ENCODE peak calls at places on chromosomes 13 and 19, in six cellular contexts. W, T, J, G, E and S are unnamed samples. For H3K4me1, the result is how much of the 10 kb centered on the place peaks cover.

GRCh38 chr19:16336571-16336970 is 11.9 kb downstream of the KLF2 start:
- DNase-seq in W (no peak), T (peak), J (peak), G (no peak), E (no peak), S (no peak)

GRCh38 chr19:4233282-4233853 is 4.0 kb downstream of the EBI3 start:
- DNase-seq in W (peak), T (peak), J (no peak), G (peak), E (peak), S (peak)

GRCh38 chr13:68047889-68048288 is 817.8 kb upstream of the PCDH9 start:
- DNase-seq in W (no peak), T (no peak), J (no peak), G (no peak), E (no peak), S (no peak)

GRCh38 chr13:76884167-76884566 is 2.0 kb downstream of the KCTD12 start:
- DNase-seq in W (peak), T (no peak), J (no peak), G (no peak), E (no peak), S (peak)

GRCh38 chr19:2041686-2042484 is 9.2 kb downstream of the MKNK2 start:
- DNase-seq in W (peak), T (peak), J (peak), G (peak), E (peak), S (peak)

GRCh38 chr19:35784401-35785086 is 9.2 kb downstream of the ARHGAP33 start:
- DNase-seq in W (no peak), T (no peak), J (no peak), G (peak), E (no peak), S (no peak)

GRCh38 chr19:50427318-50427925 is 5.3 kb upstream of the MYBPC2 start:
- DNase-seq in W (no peak), T (no peak), J (no peak), G (no peak), E (no peak), S (no peak)

GRCh38 chr19:623175-623916 is 10.0 kb downstream of the POLRMT start:
- DNase-seq in W (no peak), T (no peak), J (no peak), G (no peak), E (no peak), S (no peak)

GRCh38 chr13:97437729-97438128 is 3.8 kb downstream of the RAP2A start:
- DNase-seq in W (no peak), T (no peak), J (no peak), G (no peak), E (no peak), S (no peak)

GRCh38 chr13:71863249-71863648 is 3.8 kb downstream of the DACH1 start:
- DNase-seq in W (no peak), T (no peak), J (no peak), G (no peak), E (no peak), S (no peak)

GRCh38 chr13:111866731-111867245 is 200.2 kb upstream of the SOX1 start:
- DNase-seq in W (no peak), T (no peak), J (no peak), G (no peak), E (no peak), S (no peak)

GRCh38 chr19:53549354-53549753 is 11.4 kb downstream of the ZNF331 start:
- DNase-seq in W (no peak), T (peak), J (peak), G (no peak), E (no peak), S (no peak)

GRCh38 chr19:45451181-45451849 is 16.5 kb upstream of the FOSB start:
- DNase-seq in W (peak), T (peak), J (peak), G (no peak), E (peak), S (peak)

GRCh38 chr19:6313398-6313969 is 19.9 kb downstream of the ACER1 start:
- DNase-seq in W (no peak), T (no peak), J (no peak), G (no peak), E (no peak), S (no peak)

GRCh38 chr13:32734511-32734910 is 148.3 kb downstream of the PDS5B start:
- DNase-seq in W (no peak), T (peak), J (peak), G (no peak), E (no peak), S (no peak)

GRCh38 chr13:104295537-104295936 is 1229.3 kb upstream of the SLC10A2 start:
- DNase-seq in W (no peak), T (no peak), J (no peak), G (no peak), E (no peak), S (no peak)

GRCh38 chr19:57978586-57979289 is 4.4 kb upstream of the C19orf18 start:
- DNase-seq in W (no peak), T (no peak), J (no peak), G (no peak), E (no peak), S (no peak)

DNA sequence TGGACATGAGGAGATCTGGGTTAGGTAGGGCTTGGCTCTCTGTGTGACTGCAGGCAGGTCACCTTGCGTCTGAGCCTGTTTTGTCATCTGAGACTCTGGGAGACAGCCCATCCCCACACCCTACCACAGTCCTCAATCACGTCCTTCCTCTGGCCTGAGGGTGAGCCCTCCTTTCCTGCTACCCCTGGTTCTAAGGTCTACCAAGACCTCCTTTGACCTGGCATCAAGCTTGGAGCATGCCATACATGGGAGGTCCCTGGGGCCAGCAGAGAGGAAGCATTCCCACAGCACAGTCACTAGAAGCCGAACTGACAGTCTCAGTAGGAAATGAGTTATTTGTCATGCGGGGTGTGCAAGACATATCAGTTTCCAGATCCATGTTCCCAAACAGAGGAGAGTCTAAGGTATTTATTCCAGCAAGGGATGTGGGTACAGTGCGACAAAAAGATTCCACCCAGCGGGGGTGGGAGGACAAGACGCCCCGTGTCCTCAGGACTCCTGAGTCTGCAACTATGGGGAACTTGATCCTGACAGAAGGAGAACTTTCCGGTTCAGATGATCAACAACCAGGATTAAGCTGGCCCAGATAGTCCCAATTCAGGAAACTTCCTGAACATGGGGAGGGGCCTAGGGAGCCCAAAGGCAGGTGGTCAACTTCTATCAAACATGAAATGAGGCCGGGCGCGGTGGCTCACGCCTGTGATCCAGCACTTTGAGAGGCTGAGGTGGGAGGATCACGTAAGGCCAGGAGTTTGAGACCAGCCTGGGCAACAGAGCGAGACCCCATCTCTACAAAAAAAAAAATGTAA is 9.5 kb downstream of the ARRDC2 start:
- DNase-seq in W (peak), T (no peak), J (no peak), G (no peak), E (no peak), S (no peak)
- H3K4me1 ChIP-seq in W (half or more), T (under half), J (under half), G (under half), E (under half), S (under half)

DNA sequence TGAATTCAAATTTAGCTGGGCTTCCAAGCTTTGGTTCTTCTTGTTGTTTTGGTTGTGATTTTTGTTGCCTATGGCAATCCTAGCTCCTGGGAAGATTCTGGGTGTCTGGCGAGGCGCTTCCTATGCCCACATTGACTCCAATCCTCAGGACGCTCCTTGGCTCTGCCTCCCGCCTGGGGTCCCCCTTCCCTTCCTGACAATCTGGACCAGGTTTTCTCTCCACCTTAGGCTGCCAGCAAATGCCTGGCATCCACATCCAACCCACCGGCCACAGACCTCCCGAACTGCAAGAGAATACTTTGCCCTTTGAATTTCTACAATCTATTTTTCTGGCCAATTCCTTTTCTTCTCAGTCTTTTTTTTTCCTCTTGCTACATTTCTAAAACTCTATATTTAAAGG is 186.9 kb upstream of the UBL3 start:
- DNase-seq in W (no peak), T (no peak), J (no peak), G (peak), E (no peak), S (no peak)
- TF ChIP-seq CTCF in W (no peak), T (no peak), J (no peak), G (no peak), E (no peak), S (no peak)

GRCh38 chr19:11155373-11156120 is at the start of gene SPC24:
- DNase-seq in W (peak), T (peak), J (peak), G (peak), E (peak), S (peak)

GRCh38 chr19:11164278-11164677 is 8.7 kb upstream of the SPC24 start:
- DNase-seq in W (no peak), T (no peak), J (no peak), G (no peak), E (no peak), S (no peak)

GRCh38 chr19:11160119-11160768 is 4.7 kb upstream of the SPC24 start:
- DNase-seq in W (no peak), T (peak), J (peak), G (no peak), E (no peak), S (no peak)

GRCh38 chr19:11154683-11155047 is 917 bp downstream of the SPC24 start:
- DNase-seq in W (no peak), T (no peak), J (no peak), G (no peak), E (no peak), S (no peak)

DNA sequence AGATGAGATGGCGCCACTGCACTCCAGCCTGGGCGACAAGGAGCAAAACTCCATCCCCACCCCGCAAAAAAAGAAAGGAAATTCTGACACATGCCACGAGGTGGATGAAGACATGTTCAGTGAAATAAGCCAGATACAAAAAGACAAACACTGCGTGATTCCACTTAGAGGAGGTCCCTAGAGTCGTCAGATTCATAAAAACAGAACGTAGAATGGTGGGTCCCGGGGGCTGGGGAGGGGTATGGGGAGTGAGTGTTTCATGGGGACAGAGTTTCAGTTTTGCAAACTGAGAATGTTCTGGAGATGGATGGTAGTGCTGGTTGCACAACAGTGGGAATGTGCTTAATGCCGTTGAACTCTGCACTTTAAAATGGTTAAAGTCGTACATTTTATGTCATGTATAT is 4.0 kb upstream of the SPC24 start:
- DNase-seq in W (peak), T (peak), J (no peak), G (no peak), E (no peak), S (no peak)
- H3K4me1 ChIP-seq in W (under half), T (under half), J (under half), G (under half), E (under half), S (under half)

DNA sequence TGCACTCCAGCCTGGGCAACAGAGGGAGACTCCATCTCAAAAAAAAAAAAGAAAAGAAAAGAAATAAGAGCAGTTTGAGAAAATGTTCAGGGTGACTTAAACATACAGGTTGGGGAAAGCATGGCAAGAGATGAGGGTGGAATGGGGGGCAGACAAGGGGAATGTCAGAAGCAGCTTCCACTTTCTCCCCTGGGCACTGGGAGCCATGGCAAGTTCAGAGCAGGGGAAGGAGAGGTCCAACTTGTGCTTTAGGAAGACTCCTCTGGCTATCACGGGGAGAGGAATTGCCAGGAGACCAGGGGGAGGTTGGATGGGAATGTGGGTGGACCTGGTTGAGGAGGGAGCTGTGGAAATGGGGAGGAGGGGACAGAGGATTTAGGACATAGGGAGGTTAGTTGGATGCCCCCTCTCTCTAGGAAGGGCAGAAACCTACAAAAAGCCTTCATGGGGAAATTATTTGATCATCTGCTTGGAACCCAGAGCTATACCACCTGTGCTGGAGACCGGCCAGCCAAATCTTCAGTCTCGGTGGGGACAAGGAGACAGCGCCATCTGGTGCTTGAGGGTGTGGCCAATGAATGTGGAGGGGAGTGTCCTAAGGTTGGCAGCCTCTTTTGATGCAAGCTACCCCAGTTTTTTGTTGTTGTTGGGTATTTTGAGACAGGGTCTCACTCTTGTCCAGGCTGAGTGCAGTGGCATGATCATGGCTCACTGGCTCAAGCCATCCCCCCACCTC is 7.3 kb upstream of the STRN4 start:
- DNase-seq in W (peak), T (no peak), J (no peak), G (peak), E (peak), S (peak)
- TF ChIP-seq CTCF in W (peak), T (peak), J (peak), G (peak), E (peak), S (peak)

GRCh38 chr19:14553939-14554243 is 18.0 kb downstream of the NDUFB7 start:
- DNase-seq in W (no peak), T (no peak), J (no peak), G (no peak), E (no peak), S (no peak)
- H3K4me1 ChIP-seq in W (half or more), T (under half), J (under half), G (under half), E (under half), S (under half)

GRCh38 chr19:15250635-15250993 is 18.4 kb upstream of the EPHX3 start:
- DNase-seq in W (no peak), T (no peak), J (peak), G (no peak), E (no peak), S (no peak)

GRCh38 chr19:15252398-15253018 is 20.3 kb upstream of the EPHX3 start:
- DNase-seq in W (no peak), T (peak), J (peak), G (peak), E (no peak), S (no peak)

GRCh38 chr19:15251010-15251748 is 18.9 kb upstream of the EPHX3 start:
- DNase-seq in W (peak), T (peak), J (peak), G (no peak), E (no peak), S (no peak)

GRCh38 chr19:15253076-15253475 is 20.8 kb upstream of the EPHX3 start:
- DNase-seq in W (no peak), T (no peak), J (no peak), G (no peak), E (no peak), S (no peak)

GRCh38 chr19:15251749-15252397 is 19.6 kb upstream of the EPHX3 start:
- DNase-seq in W (peak), T (peak), J (peak), G (peak), E (no peak), S (peak)
- TF ChIP-seq CTCF in W (peak), T (peak), J (peak), G (peak), E (no peak), S (no peak)

DNA sequence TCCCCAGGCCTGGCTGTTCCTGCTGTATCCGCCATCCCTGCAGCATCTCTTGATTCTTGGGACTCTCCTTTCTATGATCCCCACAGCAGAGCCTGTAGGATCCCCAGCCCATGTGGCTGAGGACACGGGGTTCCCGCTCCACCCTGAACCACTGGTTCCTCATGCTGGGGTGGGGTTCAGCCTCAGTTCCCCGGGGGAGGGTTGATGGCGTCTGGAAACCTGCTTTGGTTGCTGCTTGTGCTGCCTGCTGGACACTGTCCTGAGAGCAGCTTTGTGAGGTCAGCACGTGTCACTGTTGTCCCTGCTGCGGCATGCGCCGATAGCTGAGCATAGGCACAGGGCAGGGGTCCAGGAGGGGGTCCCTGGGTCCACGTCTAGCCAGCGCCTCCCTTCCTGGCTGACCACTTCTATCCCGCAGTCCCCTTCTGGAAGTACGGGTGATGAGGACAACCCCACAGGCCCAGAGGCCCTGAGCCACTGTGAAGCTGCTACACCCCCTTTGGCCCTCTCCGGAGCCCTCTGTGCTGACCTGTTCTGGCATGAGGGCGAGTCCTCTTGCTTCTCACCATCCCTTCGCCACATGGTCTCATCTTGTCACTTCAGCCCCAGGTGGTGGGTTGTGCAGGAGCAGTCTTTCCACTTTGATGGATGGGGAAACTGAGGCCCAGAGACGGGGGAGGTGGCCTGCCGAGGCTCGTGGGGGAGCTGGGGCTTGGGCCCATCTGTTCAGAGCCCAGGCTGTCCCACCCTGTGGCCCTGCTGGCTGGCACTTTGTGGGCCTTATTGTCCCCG is 5.5 kb downstream of the EPN1 start:
- DNase-seq in W (no peak), T (no peak), J (no peak), G (no peak), E (no peak), S (no peak)
- H3K4me1 ChIP-seq in W (under half), T (under half), J (under half), G (under half), E (under half), S (under half)

DNA sequence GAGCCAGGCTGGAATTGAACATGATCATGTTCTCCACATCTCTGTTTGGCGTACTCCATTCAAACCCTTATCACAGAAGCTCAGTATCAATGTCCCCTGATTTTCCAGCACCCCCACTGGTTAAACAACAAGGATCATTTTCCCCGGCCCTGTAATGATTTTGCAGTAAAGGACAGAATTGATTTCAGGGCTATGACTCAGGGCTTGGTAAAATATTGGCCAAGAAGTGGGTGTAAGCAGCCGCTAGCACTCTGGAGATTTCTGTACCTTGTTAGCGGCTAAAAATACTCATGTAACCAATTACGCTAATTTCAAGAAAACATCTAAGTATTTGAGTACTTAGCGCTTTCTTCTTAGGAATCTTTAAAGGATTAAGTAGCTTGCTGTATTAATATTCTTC is 69.5 kb upstream of the FNDC3A start:
- DNase-seq in W (no peak), T (no peak), J (no peak), G (no peak), E (no peak), S (no peak)
- TF ChIP-seq CTCF in W (no peak), T (no peak), J (no peak), G (no peak), E (no peak), S (no peak)

DNA sequence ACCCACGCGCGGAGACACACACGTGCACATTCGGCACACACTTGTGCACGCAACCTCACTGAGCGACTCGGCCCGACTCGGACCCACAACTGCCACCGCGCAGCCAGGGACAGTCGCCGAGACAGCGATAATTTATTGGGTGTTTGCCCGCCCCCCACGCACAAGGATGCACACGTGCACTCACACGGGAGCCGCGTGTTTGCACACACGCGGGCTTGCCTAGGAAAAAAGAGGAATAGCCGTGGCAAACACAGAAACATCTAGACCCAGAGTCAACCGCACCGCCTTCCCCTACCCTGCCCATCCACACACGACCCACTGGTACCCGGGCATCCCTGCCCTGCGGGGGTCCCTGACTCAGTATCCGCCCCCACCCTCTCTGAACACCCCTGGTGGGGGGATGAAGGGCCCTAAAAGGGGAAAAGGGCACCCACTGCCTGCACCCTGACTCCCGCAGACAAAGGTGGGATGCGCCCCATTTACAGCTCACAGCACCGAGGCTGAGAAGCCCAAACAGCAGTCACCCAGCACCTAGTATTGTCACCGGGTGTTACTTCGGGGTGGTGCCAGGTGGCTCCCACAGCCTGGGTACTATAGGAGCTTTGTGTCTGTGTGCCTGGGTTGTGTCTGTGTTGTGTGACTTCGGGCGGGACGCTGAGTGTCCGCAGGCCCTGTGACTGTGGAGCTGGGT is 1.0 kb upstream of the SSBP4 start:
- DNase-seq in W (peak), T (no peak), J (no peak), G (no peak), E (no peak), S (no peak)
- H3K4me1 ChIP-seq in W (under half), T (under half), J (half or more), G (under half), E (half or more), S (under half)